ENCODE peak calls at places on chromosomes 6 and 20, in ten cellular contexts. One of them, this sample, is unnamed.
A peak's percentile ranks its signal among the peaks of the same experiment; 100 is the strongest.

GRCh38 chr6:125746731-125747588 is 2.5 kb upstream of the HEY2 start:
- DNase-seq in naive thymus-derived CD4-positive, alpha-beta T cell: peak; percentile 75
- DNase-seq in ovary: peak; percentile 65
- DNase-seq in testis: peak; percentile 86
- DNase-seq in heart right ventricle: peak; percentile 58
- DNase-seq in AG04450: no peak
- DNase-seq in right atrium auricular region: peak; percentile 82
- DNase-seq in cardiac muscle cell: peak; percentile 85
- DNase-seq in CD4-positive, alpha-beta memory T cell: peak; percentile 75
- DNase-seq in breast epithelium: peak; percentile 64
- DNase-seq in this sample: peak; percentile 50

GRCh38 chr6:37135835-37136694 is 33.9 kb upstream of the PIM1 start:
- DNase-seq in naive thymus-derived CD4-positive, alpha-beta T cell: no peak
- DNase-seq in ovary: no peak
- DNase-seq in testis: no peak
- DNase-seq in heart right ventricle: no peak
- DNase-seq in AG04450: no peak
- DNase-seq in right atrium auricular region: no peak
- DNase-seq in cardiac muscle cell: no peak
- DNase-seq in CD4-positive, alpha-beta memory T cell: no peak
- DNase-seq in breast epithelium: no peak
- DNase-seq in this sample: no peak

GRCh38 chr6:154558513-154558912 is 48.0 kb upstream of the CNKSR3 start:
- DNase-seq in naive thymus-derived CD4-positive, alpha-beta T cell: no peak
- DNase-seq in ovary: no peak
- DNase-seq in testis: no peak
- DNase-seq in heart right ventricle: no peak
- DNase-seq in AG04450: no peak
- DNase-seq in right atrium auricular region: no peak
- DNase-seq in cardiac muscle cell: no peak
- DNase-seq in CD4-positive, alpha-beta memory T cell: no peak
- DNase-seq in breast epithelium: no peak
- DNase-seq in this sample: no peak

GRCh38 chr6:153405926-153406325 is 274.8 kb upstream of the RGS17 start:
- DNase-seq in naive thymus-derived CD4-positive, alpha-beta T cell: no peak
- DNase-seq in ovary: no peak
- DNase-seq in testis: no peak
- DNase-seq in heart right ventricle: no peak
- DNase-seq in AG04450: no peak
- DNase-seq in right atrium auricular region: no peak
- DNase-seq in cardiac muscle cell: no peak
- DNase-seq in CD4-positive, alpha-beta memory T cell: no peak
- DNase-seq in breast epithelium: no peak
- DNase-seq in this sample: no peak

GRCh38 chr20:41047975-41048305 is 19.3 kb downstream of the TOP1 start:
- DNase-seq in naive thymus-derived CD4-positive, alpha-beta T cell: peak; percentile 33
- DNase-seq in ovary: no peak
- DNase-seq in testis: no peak
- DNase-seq in heart right ventricle: no peak
- DNase-seq in AG04450: no peak
- DNase-seq in right atrium auricular region: no peak
- DNase-seq in cardiac muscle cell: no peak
- DNase-seq in CD4-positive, alpha-beta memory T cell: peak; percentile 58
- DNase-seq in breast epithelium: no peak
- DNase-seq in this sample: no peak

GRCh38 chr6:116016846-116017545 is 43.7 kb downstream of the FRK start:
- DNase-seq in naive thymus-derived CD4-positive, alpha-beta T cell: no peak
- DNase-seq in ovary: no peak
- DNase-seq in testis: no peak
- DNase-seq in heart right ventricle: no peak
- DNase-seq in AG04450: peak; percentile 46
- DNase-seq in right atrium auricular region: no peak
- DNase-seq in cardiac muscle cell: no peak
- DNase-seq in CD4-positive, alpha-beta memory T cell: no peak
- DNase-seq in breast epithelium: no peak
- DNase-seq in this sample: no peak

GRCh38 chr6:41941280-41942044 is at the start of gene CCND3:
- DNase-seq in naive thymus-derived CD4-positive, alpha-beta T cell: peak; percentile 75
- DNase-seq in ovary: peak; percentile 88
- DNase-seq in testis: peak; percentile 95
- DNase-seq in heart right ventricle: peak; percentile 95
- DNase-seq in AG04450: peak; percentile 75
- DNase-seq in right atrium auricular region: peak; percentile 87
- DNase-seq in cardiac muscle cell: peak; percentile 97
- DNase-seq in CD4-positive, alpha-beta memory T cell: peak; percentile 79
- DNase-seq in breast epithelium: peak; percentile 71
- DNase-seq in this sample: peak; percentile 82

GRCh38 chr20:31833130-31833930 is 12.1 kb downstream of the FOXS1 start:
- DNase-seq in naive thymus-derived CD4-positive, alpha-beta T cell: peak; percentile 17
- DNase-seq in ovary: peak; percentile 62
- DNase-seq in testis: peak; percentile 78
- DNase-seq in heart right ventricle: peak; percentile 70
- DNase-seq in AG04450: no peak
- DNase-seq in right atrium auricular region: peak; percentile 78
- DNase-seq in cardiac muscle cell: peak; percentile 75
- DNase-seq in CD4-positive, alpha-beta memory T cell: peak; percentile 23
- DNase-seq in breast epithelium: no peak
- DNase-seq in this sample: peak; percentile 14

GRCh38 chr6:21396313-21396712 is 197.2 kb upstream of the SOX4 start:
- DNase-seq in naive thymus-derived CD4-positive, alpha-beta T cell: no peak
- DNase-seq in ovary: no peak
- DNase-seq in testis: no peak
- DNase-seq in heart right ventricle: no peak
- DNase-seq in AG04450: no peak
- DNase-seq in right atrium auricular region: no peak
- DNase-seq in cardiac muscle cell: no peak
- DNase-seq in CD4-positive, alpha-beta memory T cell: no peak
- DNase-seq in breast epithelium: no peak
- DNase-seq in this sample: no peak

DNA sequence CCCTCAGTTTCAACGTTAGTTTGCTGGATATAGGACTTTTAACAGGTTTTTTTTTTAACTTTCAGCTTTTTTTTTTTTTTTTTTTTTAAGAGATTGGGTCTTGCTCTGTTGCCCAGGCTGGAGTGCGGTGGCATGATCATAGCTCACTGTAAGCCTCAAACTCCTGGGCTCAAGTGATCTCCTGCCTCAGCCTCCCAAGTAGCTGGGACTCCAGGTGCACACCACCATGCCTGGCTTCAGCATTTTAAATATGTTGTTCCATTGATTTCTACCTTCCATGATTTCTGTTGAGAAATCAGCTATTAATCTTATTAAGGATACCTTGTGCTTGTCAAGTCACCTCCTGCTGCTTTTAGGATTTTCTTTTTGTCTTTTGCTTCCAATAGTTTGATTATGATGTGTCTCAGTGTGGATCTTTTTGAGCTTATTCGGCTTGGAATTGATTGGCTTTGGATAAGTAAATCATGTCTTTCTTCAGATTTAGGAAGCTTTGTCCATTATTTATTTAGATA is 52.0 kb downstream of the CDYL start:
- DNase-seq in naive thymus-derived CD4-positive, alpha-beta T cell: no peak
- DNase-seq in ovary: no peak
- DNase-seq in testis: no peak
- DNase-seq in heart right ventricle: no peak
- DNase-seq in AG04450: no peak
- DNase-seq in right atrium auricular region: no peak
- DNase-seq in cardiac muscle cell: no peak
- DNase-seq in CD4-positive, alpha-beta memory T cell: no peak
- DNase-seq in breast epithelium: no peak
- DNase-seq in this sample: no peak
- H3K9me3 ChIP-seq in naive thymus-derived CD4-positive, alpha-beta T cell: no peaks in the 10 kb centered on the region
- H3K9me3 ChIP-seq in ovary: no peaks in the 10 kb centered on the region
- H3K9me3 ChIP-seq in testis: no peaks in the 10 kb centered on the region
- H3K9me3 ChIP-seq in heart right ventricle: no peaks in the 10 kb centered on the region
- H3K9me3 ChIP-seq in AG04450: peaks cover 16% of the 10 kb centered on the region
- H3K9me3 ChIP-seq in right atrium auricular region: peaks cover 49% of the 10 kb centered on the region
- H3K9me3 ChIP-seq in cardiac muscle cell: no peaks in the 10 kb centered on the region
- H3K9me3 ChIP-seq in CD4-positive, alpha-beta memory T cell: peaks cover 3% of the 10 kb centered on the region
- H3K9me3 ChIP-seq in breast epithelium: peaks cover 43% of the 10 kb centered on the region
- H3K9me3 ChIP-seq in this sample: peaks cover 25% of the 10 kb centered on the region

DNA sequence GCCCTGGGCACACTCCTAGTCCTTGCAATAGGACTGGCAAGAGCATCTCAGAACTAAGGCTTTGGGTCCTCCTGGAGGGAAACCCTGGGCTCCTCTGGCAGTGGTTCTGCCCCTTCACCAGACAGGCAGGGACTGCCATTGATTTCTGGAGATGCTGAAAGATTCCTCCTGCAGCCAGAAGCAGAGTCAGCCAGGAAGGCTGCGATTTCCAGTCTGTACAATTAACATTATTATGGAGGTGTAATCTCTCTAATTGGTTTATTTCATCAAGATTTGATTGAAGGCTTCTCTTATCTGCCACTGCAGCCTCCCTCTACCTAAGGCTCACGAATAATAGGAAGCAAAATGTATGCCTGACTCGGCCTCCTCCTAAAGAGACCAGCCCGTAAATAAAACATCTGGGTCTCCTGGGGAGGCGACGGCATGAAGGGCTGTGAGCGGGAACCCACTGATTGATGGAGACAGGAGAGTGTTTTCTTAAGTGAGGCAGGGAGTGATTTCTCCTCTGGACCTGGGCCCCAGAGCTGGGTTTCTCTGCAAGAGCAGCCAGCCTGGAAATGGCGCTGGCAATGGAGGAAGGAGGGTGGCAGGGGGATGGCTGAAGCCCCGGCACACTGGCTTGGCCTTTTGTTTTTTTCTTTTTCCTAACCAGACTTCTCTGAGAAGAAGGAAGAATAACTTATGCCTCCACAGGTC is 689.6 kb downstream of the DHX35 start:
- DNase-seq in naive thymus-derived CD4-positive, alpha-beta T cell: no peak
- DNase-seq in ovary: no peak
- DNase-seq in testis: no peak
- DNase-seq in heart right ventricle: no peak
- DNase-seq in AG04450: no peak
- DNase-seq in right atrium auricular region: no peak
- DNase-seq in cardiac muscle cell: no peak
- DNase-seq in CD4-positive, alpha-beta memory T cell: no peak
- DNase-seq in breast epithelium: no peak
- DNase-seq in this sample: no peak
- H3K9me3 ChIP-seq in naive thymus-derived CD4-positive, alpha-beta T cell: no peaks in the 10 kb centered on the region
- H3K9me3 ChIP-seq in ovary: no peaks in the 10 kb centered on the region
- H3K9me3 ChIP-seq in testis: no peaks in the 10 kb centered on the region
- H3K9me3 ChIP-seq in heart right ventricle: no peaks in the 10 kb centered on the region
- H3K9me3 ChIP-seq in AG04450: no peaks in the 10 kb centered on the region
- H3K9me3 ChIP-seq in right atrium auricular region: no peaks in the 10 kb centered on the region
- H3K9me3 ChIP-seq in cardiac muscle cell: no peaks in the 10 kb centered on the region
- H3K9me3 ChIP-seq in CD4-positive, alpha-beta memory T cell: no peaks in the 10 kb centered on the region
- H3K9me3 ChIP-seq in breast epithelium: no peaks in the 10 kb centered on the region
- H3K9me3 ChIP-seq in this sample: no peaks in the 10 kb centered on the region

GRCh38 chr20:59772373-59772705 is 161.1 kb downstream of the SYCP2 start:
- DNase-seq in naive thymus-derived CD4-positive, alpha-beta T cell: no peak
- DNase-seq in ovary: no peak
- DNase-seq in testis: no peak
- DNase-seq in heart right ventricle: no peak
- DNase-seq in AG04450: no peak
- DNase-seq in right atrium auricular region: no peak
- DNase-seq in cardiac muscle cell: no peak
- DNase-seq in CD4-positive, alpha-beta memory T cell: no peak
- DNase-seq in breast epithelium: no peak
- DNase-seq in this sample: no peak
- H3K9me3 ChIP-seq in naive thymus-derived CD4-positive, alpha-beta T cell: no peaks in the 10 kb centered on the region
- H3K9me3 ChIP-seq in ovary: no peaks in the 10 kb centered on the region
- H3K9me3 ChIP-seq in testis: no peaks in the 10 kb centered on the region
- H3K9me3 ChIP-seq in heart right ventricle: no peaks in the 10 kb centered on the region
- H3K9me3 ChIP-seq in AG04450: peaks cover 3% of the 10 kb centered on the region
- H3K9me3 ChIP-seq in right atrium auricular region: no peaks in the 10 kb centered on the region
- H3K9me3 ChIP-seq in cardiac muscle cell: no peaks in the 10 kb centered on the region
- H3K9me3 ChIP-seq in CD4-positive, alpha-beta memory T cell: no peaks in the 10 kb centered on the region
- H3K9me3 ChIP-seq in breast epithelium: no peaks in the 10 kb centered on the region
- H3K9me3 ChIP-seq in this sample: no peaks in the 10 kb centered on the region

DNA sequence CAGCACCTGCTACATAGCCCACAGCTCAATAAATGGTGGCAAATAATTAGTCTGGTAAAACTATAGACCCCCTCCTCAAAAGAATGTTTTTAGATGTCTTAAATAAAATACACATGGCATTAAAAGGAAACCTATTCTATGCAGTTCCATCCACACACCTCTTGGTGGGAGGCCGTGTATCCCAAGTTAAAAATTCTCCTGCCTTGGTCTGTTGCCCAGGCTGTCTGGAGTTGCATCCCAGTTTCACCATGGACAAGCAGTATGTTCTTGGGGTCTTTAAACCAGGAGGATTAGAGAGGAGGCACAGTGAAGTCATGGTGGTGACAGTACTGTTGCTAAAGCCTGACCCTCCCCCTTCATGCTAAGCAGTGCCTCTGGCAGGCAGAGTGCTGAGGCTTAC is 95.6 kb downstream of the SULF2 start:
- DNase-seq in naive thymus-derived CD4-positive, alpha-beta T cell: no peak
- DNase-seq in ovary: no peak
- DNase-seq in testis: no peak
- DNase-seq in heart right ventricle: no peak
- DNase-seq in AG04450: no peak
- DNase-seq in right atrium auricular region: no peak
- DNase-seq in cardiac muscle cell: no peak
- DNase-seq in CD4-positive, alpha-beta memory T cell: no peak
- DNase-seq in breast epithelium: no peak
- DNase-seq in this sample: no peak
- H3K9me3 ChIP-seq in naive thymus-derived CD4-positive, alpha-beta T cell: no peaks in the 10 kb centered on the region
- H3K9me3 ChIP-seq in ovary: peaks cover 12% of the 10 kb centered on the region
- H3K9me3 ChIP-seq in testis: no peaks in the 10 kb centered on the region
- H3K9me3 ChIP-seq in heart right ventricle: peaks cover 8% of the 10 kb centered on the region
- H3K9me3 ChIP-seq in AG04450: peaks cover 29% of the 10 kb centered on the region
- H3K9me3 ChIP-seq in right atrium auricular region: peaks cover 53% of the 10 kb centered on the region
- H3K9me3 ChIP-seq in cardiac muscle cell: no peaks in the 10 kb centered on the region
- H3K9me3 ChIP-seq in CD4-positive, alpha-beta memory T cell: no peaks in the 10 kb centered on the region
- H3K9me3 ChIP-seq in breast epithelium: peaks cover 46% of the 10 kb centered on the region
- H3K9me3 ChIP-seq in this sample: no peaks in the 10 kb centered on the region

DNA sequence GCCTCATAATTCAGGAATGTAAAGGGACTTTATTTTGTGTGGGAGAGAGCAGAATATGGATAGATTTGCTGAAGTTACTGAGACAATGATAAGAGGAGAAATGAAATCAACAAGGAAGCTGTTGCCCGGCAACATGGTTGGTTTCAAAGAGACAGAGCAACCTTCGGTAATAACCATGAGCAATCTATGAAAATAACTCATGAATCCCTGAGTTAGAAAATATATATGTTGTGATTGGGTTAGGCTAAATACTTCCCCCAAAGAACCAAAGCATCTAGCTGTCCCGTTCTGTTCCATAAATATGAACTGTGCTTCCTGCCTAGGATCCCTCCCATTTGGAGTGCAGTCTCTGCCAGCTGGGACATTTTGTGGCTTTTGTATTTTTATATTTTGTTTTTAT is 23.1 kb downstream of the SERPINB1 start:
- DNase-seq in naive thymus-derived CD4-positive, alpha-beta T cell: no peak
- DNase-seq in ovary: no peak
- DNase-seq in testis: no peak
- DNase-seq in heart right ventricle: no peak
- DNase-seq in AG04450: no peak
- DNase-seq in right atrium auricular region: no peak
- DNase-seq in cardiac muscle cell: no peak
- DNase-seq in CD4-positive, alpha-beta memory T cell: no peak
- DNase-seq in breast epithelium: no peak
- DNase-seq in this sample: no peak
- H3K9me3 ChIP-seq in naive thymus-derived CD4-positive, alpha-beta T cell: no peaks in the 10 kb centered on the region
- H3K9me3 ChIP-seq in ovary: no peaks in the 10 kb centered on the region
- H3K9me3 ChIP-seq in testis: no peaks in the 10 kb centered on the region
- H3K9me3 ChIP-seq in heart right ventricle: peaks cover 4% of the 10 kb centered on the region
- H3K9me3 ChIP-seq in AG04450: peaks cover 4% of the 10 kb centered on the region
- H3K9me3 ChIP-seq in right atrium auricular region: peaks cover 17% of the 10 kb centered on the region
- H3K9me3 ChIP-seq in cardiac muscle cell: no peaks in the 10 kb centered on the region
- H3K9me3 ChIP-seq in CD4-positive, alpha-beta memory T cell: peaks cover 8% of the 10 kb centered on the region
- H3K9me3 ChIP-seq in breast epithelium: peaks cover 11% of the 10 kb centered on the region
- H3K9me3 ChIP-seq in this sample: peaks cover 7% of the 10 kb centered on the region